ENCODE peak calls at places on chromosomes 12 and 14, in seven cellular contexts. One of them, this sample, is unnamed.

GRCh38 chr14:71734076-71734475 is 198.2 kb upstream of the RGS6 start:
- DNase-seq in fibroblast of mammary gland: no peak
- DNase-seq in choroid plexus epithelial cell: no peak
- DNase-seq in neural progenitor cell: no peak
- DNase-seq in colonic mucosa: no peak
- DNase-seq in mucosa of descending colon: no peak
- DNase-seq in OCI-LY7: no peak
- DNase-seq in this sample: no peak

GRCh38 chr14:77088645-77089044 is 9.4 kb upstream of the CIPC start:
- DNase-seq in OCI-LY7: no peak
- DNase-seq in colonic mucosa: no peak
- DNase-seq in choroid plexus epithelial cell: no peak
- DNase-seq in fibroblast of mammary gland: no peak
- DNase-seq in mucosa of descending colon: no peak
- DNase-seq in neural progenitor cell: no peak
- DNase-seq in this sample: no peak

GRCh38 chr12:115626210-115626609 is 651.3 kb downstream of the MED13L start:
- DNase-seq in colonic mucosa: no peak
- DNase-seq in fibroblast of mammary gland: no peak
- DNase-seq in choroid plexus epithelial cell: no peak
- DNase-seq in OCI-LY7: no peak
- DNase-seq in neural progenitor cell: no peak
- DNase-seq in mucosa of descending colon: no peak
- DNase-seq in this sample: no peak

GRCh38 chr12:49882248-49882850 is 21.4 kb downstream of the FAIM2 start:
- DNase-seq in mucosa of descending colon: no peak
- DNase-seq in OCI-LY7: no peak
- DNase-seq in colonic mucosa: no peak
- DNase-seq in neural progenitor cell: peak
- DNase-seq in fibroblast of mammary gland: no peak
- DNase-seq in choroid plexus epithelial cell: no peak
- DNase-seq in this sample: no peak

GRCh38 chr14:83163016-83163415 is 1629.4 kb upstream of the SEL1L start:
- DNase-seq in fibroblast of mammary gland: no peak
- DNase-seq in choroid plexus epithelial cell: peak
- DNase-seq in OCI-LY7: no peak
- DNase-seq in colonic mucosa: no peak
- DNase-seq in mucosa of descending colon: no peak
- DNase-seq in neural progenitor cell: no peak
- DNase-seq in this sample: peak

GRCh38 chr12:15289192-15289591 is 33.1 kb upstream of the PTPRO start:
- DNase-seq in OCI-LY7: no peak
- DNase-seq in colonic mucosa: no peak
- DNase-seq in neural progenitor cell: no peak
- DNase-seq in fibroblast of mammary gland: no peak
- DNase-seq in choroid plexus epithelial cell: no peak
- DNase-seq in mucosa of descending colon: no peak
- DNase-seq in this sample: no peak

GRCh38 chr14:80381964-80382363 is 170.7 kb upstream of the DIO2 start:
- DNase-seq in fibroblast of mammary gland: no peak
- DNase-seq in choroid plexus epithelial cell: no peak
- DNase-seq in mucosa of descending colon: no peak
- DNase-seq in neural progenitor cell: no peak
- DNase-seq in OCI-LY7: no peak
- DNase-seq in colonic mucosa: no peak
- DNase-seq in this sample: no peak

GRCh38 chr12:88752183-88752582 is 171.9 kb upstream of the KITLG start:
- DNase-seq in colonic mucosa: no peak
- DNase-seq in OCI-LY7: no peak
- DNase-seq in choroid plexus epithelial cell: no peak
- DNase-seq in neural progenitor cell: no peak
- DNase-seq in fibroblast of mammary gland: no peak
- DNase-seq in mucosa of descending colon: peak
- DNase-seq in this sample: no peak

GRCh38 chr14:102317564-102318248 is 1.8 kb upstream of the ZNF839 start:
- DNase-seq in neural progenitor cell: peak
- DNase-seq in OCI-LY7: peak
- DNase-seq in fibroblast of mammary gland: peak
- DNase-seq in mucosa of descending colon: peak
- DNase-seq in colonic mucosa: peak
- DNase-seq in choroid plexus epithelial cell: peak
- DNase-seq in this sample: peak

GRCh38 chr12:95805864-95806669 is 15.5 kb upstream of the NTN4 start:
- DNase-seq in fibroblast of mammary gland: peak
- DNase-seq in OCI-LY7: no peak
- DNase-seq in choroid plexus epithelial cell: peak
- DNase-seq in colonic mucosa: no peak
- DNase-seq in neural progenitor cell: no peak
- DNase-seq in mucosa of descending colon: no peak
- DNase-seq in this sample: peak

GRCh38 chr14:104436741-104437701 is 142.5 kb upstream of the C14orf180 start:
- DNase-seq in OCI-LY7: no peak
- DNase-seq in choroid plexus epithelial cell: no peak
- DNase-seq in mucosa of descending colon: no peak
- DNase-seq in neural progenitor cell: no peak
- DNase-seq in fibroblast of mammary gland: no peak
- DNase-seq in colonic mucosa: peak
- DNase-seq in this sample: no peak

GRCh38 chr14:102545461-102546265 is 36.1 kb upstream of the ANKRD9 start:
- DNase-seq in fibroblast of mammary gland: peak
- DNase-seq in neural progenitor cell: peak
- DNase-seq in colonic mucosa: no peak
- DNase-seq in mucosa of descending colon: no peak
- DNase-seq in OCI-LY7: no peak
- DNase-seq in choroid plexus epithelial cell: peak
- DNase-seq in this sample: no peak

GRCh38 chr14:58625438-58625837 is 12.3 kb upstream of the DACT1 start:
- DNase-seq in fibroblast of mammary gland: no peak
- DNase-seq in neural progenitor cell: no peak
- DNase-seq in choroid plexus epithelial cell: no peak
- DNase-seq in mucosa of descending colon: no peak
- DNase-seq in OCI-LY7: no peak
- DNase-seq in colonic mucosa: no peak
- DNase-seq in this sample: no peak
- H3K4me3 ChIP-seq in fibroblast of mammary gland: no peak
- H3K4me3 ChIP-seq in neural progenitor cell: no peak
- H3K4me3 ChIP-seq in choroid plexus epithelial cell: no peak
- H3K4me3 ChIP-seq in mucosa of descending colon: no peak
- H3K4me3 ChIP-seq in OCI-LY7: no peak
- H3K4me3 ChIP-seq in colonic mucosa: no peak
- H3K4me3 ChIP-seq in this sample: no peak

GRCh38 chr12:97134495-97134894 is 227.4 kb downstream of the NEDD1 start:
- DNase-seq in OCI-LY7: no peak
- DNase-seq in neural progenitor cell: no peak
- DNase-seq in fibroblast of mammary gland: no peak
- DNase-seq in colonic mucosa: no peak
- DNase-seq in choroid plexus epithelial cell: no peak
- DNase-seq in mucosa of descending colon: no peak
- DNase-seq in this sample: no peak
- TF ChIP-seq CTCF in OCI-LY7: peak
- TF ChIP-seq CTCF in neural progenitor cell: peak
- TF ChIP-seq CTCF in fibroblast of mammary gland: no peak
- TF ChIP-seq CTCF in colonic mucosa: no peak
- TF ChIP-seq CTCF in choroid plexus epithelial cell: no peak
- TF ChIP-seq CTCF in mucosa of descending colon: no peak
- TF ChIP-seq CTCF in this sample: no peak

GRCh38 chr12:67320614-67321305 is 51.6 kb downstream of the CAND1 start:
- DNase-seq in fibroblast of mammary gland: no peak
- DNase-seq in colonic mucosa: no peak
- DNase-seq in neural progenitor cell: no peak
- DNase-seq in choroid plexus epithelial cell: peak
- DNase-seq in mucosa of descending colon: no peak
- DNase-seq in OCI-LY7: peak
- DNase-seq in this sample: peak

GRCh38 chr12:67326637-67327036 is 57.5 kb downstream of the CAND1 start:
- DNase-seq in colonic mucosa: no peak
- DNase-seq in neural progenitor cell: no peak
- DNase-seq in choroid plexus epithelial cell: no peak
- DNase-seq in mucosa of descending colon: no peak
- DNase-seq in fibroblast of mammary gland: no peak
- DNase-seq in OCI-LY7: no peak
- DNase-seq in this sample: no peak

GRCh38 chr12:67322580-67322979 is 53.4 kb downstream of the CAND1 start:
- DNase-seq in neural progenitor cell: no peak
- DNase-seq in OCI-LY7: no peak
- DNase-seq in choroid plexus epithelial cell: no peak
- DNase-seq in mucosa of descending colon: no peak
- DNase-seq in colonic mucosa: no peak
- DNase-seq in fibroblast of mammary gland: no peak
- DNase-seq in this sample: no peak

GRCh38 chr12:67318786-67319185 is 49.6 kb downstream of the CAND1 start:
- DNase-seq in fibroblast of mammary gland: no peak
- DNase-seq in mucosa of descending colon: no peak
- DNase-seq in OCI-LY7: no peak
- DNase-seq in choroid plexus epithelial cell: no peak
- DNase-seq in neural progenitor cell: no peak
- DNase-seq in colonic mucosa: no peak
- DNase-seq in this sample: no peak

DNA sequence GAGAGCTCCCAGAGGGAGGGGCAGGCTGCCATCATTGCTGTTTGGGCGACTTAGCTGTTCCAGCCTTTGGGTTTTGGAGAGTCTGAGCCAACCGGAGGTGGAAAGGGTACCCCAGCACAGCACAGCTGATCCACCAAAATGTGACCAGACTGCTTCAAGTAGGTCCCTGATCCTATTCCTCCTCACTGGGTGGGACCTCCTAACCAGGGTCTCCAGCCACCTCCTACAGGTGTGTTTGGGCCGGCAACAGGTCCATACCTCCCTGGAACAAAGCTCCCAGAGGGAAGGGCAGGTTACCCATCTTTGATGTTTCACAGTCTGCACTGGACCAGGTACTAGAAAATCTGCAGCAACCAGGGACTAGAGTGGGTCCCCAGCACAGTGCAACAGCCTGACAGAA is 53.8 kb downstream of the CAND1 start:
- DNase-seq in colonic mucosa: no peak
- DNase-seq in fibroblast of mammary gland: no peak
- DNase-seq in OCI-LY7: no peak
- DNase-seq in choroid plexus epithelial cell: no peak
- DNase-seq in mucosa of descending colon: no peak
- DNase-seq in neural progenitor cell: no peak
- DNase-seq in this sample: no peak
- H3K4me3 ChIP-seq in colonic mucosa: no peak
- H3K4me3 ChIP-seq in fibroblast of mammary gland: no peak
- H3K4me3 ChIP-seq in OCI-LY7: no peak
- H3K4me3 ChIP-seq in choroid plexus epithelial cell: no peak
- H3K4me3 ChIP-seq in mucosa of descending colon: no peak
- H3K4me3 ChIP-seq in neural progenitor cell: no peak
- H3K4me3 ChIP-seq in this sample: no peak

GRCh38 chr12:27244680-27245005 is 557 bp downstream of the STK38L start:
- DNase-seq in OCI-LY7: no peak
- DNase-seq in fibroblast of mammary gland: peak
- DNase-seq in colonic mucosa: no peak
- DNase-seq in mucosa of descending colon: no peak
- DNase-seq in choroid plexus epithelial cell: peak
- DNase-seq in neural progenitor cell: no peak
- DNase-seq in this sample: peak
- TF ChIP-seq CTCF in OCI-LY7: no peak
- TF ChIP-seq CTCF in fibroblast of mammary gland: no peak
- TF ChIP-seq CTCF in colonic mucosa: no peak
- TF ChIP-seq CTCF in mucosa of descending colon: no peak
- TF ChIP-seq CTCF in choroid plexus epithelial cell: no peak
- TF ChIP-seq CTCF in neural progenitor cell: no peak
- TF ChIP-seq CTCF in this sample: no peak

DNA sequence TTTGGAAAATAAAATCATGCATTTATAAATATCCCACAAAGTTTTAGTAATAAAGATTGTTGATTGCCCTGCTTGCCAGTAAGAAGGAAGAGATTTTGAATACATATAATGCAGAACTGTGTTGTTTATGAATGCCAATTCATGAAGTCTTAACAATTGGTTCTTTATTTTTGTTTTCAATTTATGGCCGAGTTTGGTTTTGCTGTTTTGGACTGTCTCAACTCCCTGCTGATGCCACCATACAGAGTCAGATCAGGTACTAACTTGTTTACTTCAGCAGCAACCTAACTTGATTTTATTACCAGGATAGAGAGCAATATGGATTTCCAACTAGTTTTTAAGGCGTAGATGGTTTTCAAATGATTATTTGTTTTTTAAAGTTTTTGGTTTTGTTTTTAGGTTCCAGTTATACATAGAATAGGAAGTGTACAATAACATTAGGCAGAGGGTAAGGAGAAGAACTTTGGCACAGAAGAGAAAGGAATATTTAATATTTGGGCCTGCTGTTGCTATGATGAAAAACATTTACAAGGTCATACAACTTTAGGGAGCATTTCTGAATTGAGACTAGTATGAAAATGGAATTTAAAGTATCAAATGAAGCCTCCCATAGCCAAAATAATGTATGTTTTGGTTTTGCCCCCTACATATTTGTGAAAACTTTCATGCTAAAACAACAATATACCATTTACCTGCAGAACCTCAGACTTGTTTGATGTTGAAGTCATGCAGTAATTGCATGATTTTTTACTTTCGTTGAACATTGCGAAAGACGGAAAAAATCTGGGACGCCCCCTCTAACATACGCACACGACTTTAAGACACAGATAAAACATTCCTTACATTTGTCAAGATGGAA is 904 bp upstream of the FAM177A1 start:
- DNase-seq in neural progenitor cell: no peak
- DNase-seq in fibroblast of mammary gland: peak
- DNase-seq in mucosa of descending colon: no peak
- DNase-seq in OCI-LY7: no peak
- DNase-seq in colonic mucosa: no peak
- DNase-seq in choroid plexus epithelial cell: peak
- DNase-seq in this sample: peak
- H3K4me3 ChIP-seq in neural progenitor cell: peak
- H3K4me3 ChIP-seq in fibroblast of mammary gland: peak
- H3K4me3 ChIP-seq in mucosa of descending colon: peak
- H3K4me3 ChIP-seq in OCI-LY7: peak
- H3K4me3 ChIP-seq in colonic mucosa: peak
- H3K4me3 ChIP-seq in choroid plexus epithelial cell: peak
- H3K4me3 ChIP-seq in this sample: peak